ENCODE peak calls at places on chromosomes 12 and 14, in ten cellular contexts. One of them, this sample, is unnamed.

GRCh38 chr12:542290-543113 is 82.8 kb downstream of the B4GALNT3 start:
- DNase-seq in NCI-H2081: no peak
- DNase-seq in thoracic aorta: no peak
- DNase-seq in NCI-H1092 treated with DMSO at 0.1 percent for 48 hours: no peak
- DNase-seq in stimulated activated CD4-positive, alpha-beta T cell treated with anti-CD3 and anti-CD28 coated beads, Interleukin-2, amount 100 ng/mL, for 48 hours: no peak
- DNase-seq in Caco-2: no peak
- DNase-seq in activated naive CD8-positive, alpha-beta T cell treated with anti-CD3 and anti-CD28 coated beads, Interleukin-2, amount 50 U/mL, for 24 hours: no peak
- DNase-seq in NCI-H2029 treated with DMSO at 0.1 percent for 48 hours: no peak
- DNase-seq in glutamatergic neuron: peak
- DNase-seq in naive thymus-derived CD8-positive, alpha-beta T cell: no peak
- DNase-seq in this sample: no peak

GRCh38 chr14:41925409-41925808 is 318.7 kb downstream of the LRFN5 start:
- DNase-seq in NCI-H2081: peak
- DNase-seq in thoracic aorta: no peak
- DNase-seq in NCI-H1092 treated with DMSO at 0.1 percent for 48 hours: peak
- DNase-seq in stimulated activated CD4-positive, alpha-beta T cell treated with anti-CD3 and anti-CD28 coated beads, Interleukin-2, amount 100 ng/mL, for 48 hours: no peak
- DNase-seq in Caco-2: peak
- DNase-seq in activated naive CD8-positive, alpha-beta T cell treated with anti-CD3 and anti-CD28 coated beads, Interleukin-2, amount 50 U/mL, for 24 hours: no peak
- DNase-seq in NCI-H2029 treated with DMSO at 0.1 percent for 48 hours: no peak
- DNase-seq in glutamatergic neuron: no peak
- DNase-seq in naive thymus-derived CD8-positive, alpha-beta T cell: no peak
- DNase-seq in this sample: peak

GRCh38 chr14:56474419-56475022 is 105.1 kb upstream of the TMEM260 start:
- DNase-seq in NCI-H2081: peak
- DNase-seq in thoracic aorta: no peak
- DNase-seq in NCI-H1092 treated with DMSO at 0.1 percent for 48 hours: peak
- DNase-seq in stimulated activated CD4-positive, alpha-beta T cell treated with anti-CD3 and anti-CD28 coated beads, Interleukin-2, amount 100 ng/mL, for 48 hours: no peak
- DNase-seq in Caco-2: peak
- DNase-seq in activated naive CD8-positive, alpha-beta T cell treated with anti-CD3 and anti-CD28 coated beads, Interleukin-2, amount 50 U/mL, for 24 hours: no peak
- DNase-seq in NCI-H2029 treated with DMSO at 0.1 percent for 48 hours: peak
- DNase-seq in glutamatergic neuron: no peak
- DNase-seq in naive thymus-derived CD8-positive, alpha-beta T cell: peak
- DNase-seq in this sample: peak

GRCh38 chr14:67391266-67391665 is 20.7 kb downstream of the PLEK2 start:
- DNase-seq in NCI-H2081: no peak
- DNase-seq in thoracic aorta: no peak
- DNase-seq in NCI-H1092 treated with DMSO at 0.1 percent for 48 hours: no peak
- DNase-seq in stimulated activated CD4-positive, alpha-beta T cell treated with anti-CD3 and anti-CD28 coated beads, Interleukin-2, amount 100 ng/mL, for 48 hours: no peak
- DNase-seq in Caco-2: no peak
- DNase-seq in activated naive CD8-positive, alpha-beta T cell treated with anti-CD3 and anti-CD28 coated beads, Interleukin-2, amount 50 U/mL, for 24 hours: no peak
- DNase-seq in NCI-H2029 treated with DMSO at 0.1 percent for 48 hours: no peak
- DNase-seq in glutamatergic neuron: no peak
- DNase-seq in naive thymus-derived CD8-positive, alpha-beta T cell: no peak
- DNase-seq in this sample: no peak

GRCh38 chr12:75979181-75979580 is 52.4 kb downstream of the PHLDA1 start:
- DNase-seq in NCI-H2081: no peak
- DNase-seq in thoracic aorta: no peak
- DNase-seq in NCI-H1092 treated with DMSO at 0.1 percent for 48 hours: no peak
- DNase-seq in stimulated activated CD4-positive, alpha-beta T cell treated with anti-CD3 and anti-CD28 coated beads, Interleukin-2, amount 100 ng/mL, for 48 hours: no peak
- DNase-seq in Caco-2: no peak
- DNase-seq in activated naive CD8-positive, alpha-beta T cell treated with anti-CD3 and anti-CD28 coated beads, Interleukin-2, amount 50 U/mL, for 24 hours: no peak
- DNase-seq in NCI-H2029 treated with DMSO at 0.1 percent for 48 hours: no peak
- DNase-seq in glutamatergic neuron: no peak
- DNase-seq in naive thymus-derived CD8-positive, alpha-beta T cell: no peak
- DNase-seq in this sample: no peak

GRCh38 chr12:52580496-52580895 is 6.9 kb upstream of the KRT74 start:
- DNase-seq in NCI-H2081: no peak
- DNase-seq in thoracic aorta: no peak
- DNase-seq in NCI-H1092 treated with DMSO at 0.1 percent for 48 hours: no peak
- DNase-seq in stimulated activated CD4-positive, alpha-beta T cell treated with anti-CD3 and anti-CD28 coated beads, Interleukin-2, amount 100 ng/mL, for 48 hours: no peak
- DNase-seq in Caco-2: no peak
- DNase-seq in activated naive CD8-positive, alpha-beta T cell treated with anti-CD3 and anti-CD28 coated beads, Interleukin-2, amount 50 U/mL, for 24 hours: no peak
- DNase-seq in NCI-H2029 treated with DMSO at 0.1 percent for 48 hours: no peak
- DNase-seq in glutamatergic neuron: no peak
- DNase-seq in naive thymus-derived CD8-positive, alpha-beta T cell: no peak
- DNase-seq in this sample: peak

GRCh38 chr12:56252649-56253048 is 5.5 kb downstream of the ANKRD52 start:
- DNase-seq in NCI-H2081: no peak
- DNase-seq in thoracic aorta: no peak
- DNase-seq in NCI-H1092 treated with DMSO at 0.1 percent for 48 hours: no peak
- DNase-seq in stimulated activated CD4-positive, alpha-beta T cell treated with anti-CD3 and anti-CD28 coated beads, Interleukin-2, amount 100 ng/mL, for 48 hours: no peak
- DNase-seq in Caco-2: no peak
- DNase-seq in activated naive CD8-positive, alpha-beta T cell treated with anti-CD3 and anti-CD28 coated beads, Interleukin-2, amount 50 U/mL, for 24 hours: no peak
- DNase-seq in NCI-H2029 treated with DMSO at 0.1 percent for 48 hours: no peak
- DNase-seq in glutamatergic neuron: no peak
- DNase-seq in naive thymus-derived CD8-positive, alpha-beta T cell: no peak
- DNase-seq in this sample: no peak

GRCh38 chr12:91078501-91078900 is 20.7 kb upstream of the KERA start:
- DNase-seq in NCI-H2081: no peak
- DNase-seq in thoracic aorta: no peak
- DNase-seq in NCI-H1092 treated with DMSO at 0.1 percent for 48 hours: no peak
- DNase-seq in stimulated activated CD4-positive, alpha-beta T cell treated with anti-CD3 and anti-CD28 coated beads, Interleukin-2, amount 100 ng/mL, for 48 hours: no peak
- DNase-seq in Caco-2: no peak
- DNase-seq in activated naive CD8-positive, alpha-beta T cell treated with anti-CD3 and anti-CD28 coated beads, Interleukin-2, amount 50 U/mL, for 24 hours: no peak
- DNase-seq in NCI-H2029 treated with DMSO at 0.1 percent for 48 hours: no peak
- DNase-seq in glutamatergic neuron: no peak
- DNase-seq in naive thymus-derived CD8-positive, alpha-beta T cell: no peak
- DNase-seq in this sample: no peak

GRCh38 chr12:109358154-109358869 is 10.6 kb downstream of the MYO1H start:
- DNase-seq in NCI-H2081: no peak
- DNase-seq in thoracic aorta: no peak
- DNase-seq in NCI-H1092 treated with DMSO at 0.1 percent for 48 hours: no peak
- DNase-seq in stimulated activated CD4-positive, alpha-beta T cell treated with anti-CD3 and anti-CD28 coated beads, Interleukin-2, amount 100 ng/mL, for 48 hours: no peak
- DNase-seq in Caco-2: no peak
- DNase-seq in activated naive CD8-positive, alpha-beta T cell treated with anti-CD3 and anti-CD28 coated beads, Interleukin-2, amount 50 U/mL, for 24 hours: no peak
- DNase-seq in NCI-H2029 treated with DMSO at 0.1 percent for 48 hours: no peak
- DNase-seq in glutamatergic neuron: no peak
- DNase-seq in naive thymus-derived CD8-positive, alpha-beta T cell: no peak
- DNase-seq in this sample: no peak

GRCh38 chr14:37588956-37589737 is 5.9 kb downstream of the FOXA1 start:
- DNase-seq in NCI-H2081: peak
- DNase-seq in thoracic aorta: no peak
- DNase-seq in NCI-H1092 treated with DMSO at 0.1 percent for 48 hours: peak
- DNase-seq in stimulated activated CD4-positive, alpha-beta T cell treated with anti-CD3 and anti-CD28 coated beads, Interleukin-2, amount 100 ng/mL, for 48 hours: no peak
- DNase-seq in Caco-2: peak
- DNase-seq in activated naive CD8-positive, alpha-beta T cell treated with anti-CD3 and anti-CD28 coated beads, Interleukin-2, amount 50 U/mL, for 24 hours: no peak
- DNase-seq in NCI-H2029 treated with DMSO at 0.1 percent for 48 hours: peak
- DNase-seq in glutamatergic neuron: no peak
- DNase-seq in naive thymus-derived CD8-positive, alpha-beta T cell: no peak
- DNase-seq in this sample: peak

GRCh38 chr12:104535383-104535782 is 78.6 kb downstream of the CHST11 start:
- DNase-seq in NCI-H2081: no peak
- DNase-seq in thoracic aorta: no peak
- DNase-seq in NCI-H1092 treated with DMSO at 0.1 percent for 48 hours: no peak
- DNase-seq in stimulated activated CD4-positive, alpha-beta T cell treated with anti-CD3 and anti-CD28 coated beads, Interleukin-2, amount 100 ng/mL, for 48 hours: no peak
- DNase-seq in Caco-2: no peak
- DNase-seq in activated naive CD8-positive, alpha-beta T cell treated with anti-CD3 and anti-CD28 coated beads, Interleukin-2, amount 50 U/mL, for 24 hours: no peak
- DNase-seq in NCI-H2029 treated with DMSO at 0.1 percent for 48 hours: no peak
- DNase-seq in glutamatergic neuron: no peak
- DNase-seq in naive thymus-derived CD8-positive, alpha-beta T cell: no peak
- DNase-seq in this sample: no peak

GRCh38 chr12:23631991-23632390 is 317.5 kb downstream of the SOX5 start:
- DNase-seq in NCI-H2081: no peak
- DNase-seq in thoracic aorta: no peak
- DNase-seq in NCI-H1092 treated with DMSO at 0.1 percent for 48 hours: no peak
- DNase-seq in stimulated activated CD4-positive, alpha-beta T cell treated with anti-CD3 and anti-CD28 coated beads, Interleukin-2, amount 100 ng/mL, for 48 hours: no peak
- DNase-seq in Caco-2: no peak
- DNase-seq in activated naive CD8-positive, alpha-beta T cell treated with anti-CD3 and anti-CD28 coated beads, Interleukin-2, amount 50 U/mL, for 24 hours: no peak
- DNase-seq in NCI-H2029 treated with DMSO at 0.1 percent for 48 hours: no peak
- DNase-seq in glutamatergic neuron: no peak
- DNase-seq in naive thymus-derived CD8-positive, alpha-beta T cell: no peak
- DNase-seq in this sample: no peak

GRCh38 chr12:116420476-116420875 is 138.7 kb upstream of the MAP1LC3B2 start:
- DNase-seq in NCI-H2081: no peak
- DNase-seq in thoracic aorta: no peak
- DNase-seq in NCI-H1092 treated with DMSO at 0.1 percent for 48 hours: no peak
- DNase-seq in stimulated activated CD4-positive, alpha-beta T cell treated with anti-CD3 and anti-CD28 coated beads, Interleukin-2, amount 100 ng/mL, for 48 hours: no peak
- DNase-seq in Caco-2: no peak
- DNase-seq in activated naive CD8-positive, alpha-beta T cell treated with anti-CD3 and anti-CD28 coated beads, Interleukin-2, amount 50 U/mL, for 24 hours: no peak
- DNase-seq in NCI-H2029 treated with DMSO at 0.1 percent for 48 hours: no peak
- DNase-seq in glutamatergic neuron: no peak
- DNase-seq in naive thymus-derived CD8-positive, alpha-beta T cell: no peak
- DNase-seq in this sample: peak

GRCh38 chr12:53712059-53712643 is 15.1 kb downstream of the CALCOCO1 start:
- DNase-seq in NCI-H2081: no peak
- DNase-seq in thoracic aorta: no peak
- DNase-seq in NCI-H1092 treated with DMSO at 0.1 percent for 48 hours: no peak
- DNase-seq in stimulated activated CD4-positive, alpha-beta T cell treated with anti-CD3 and anti-CD28 coated beads, Interleukin-2, amount 100 ng/mL, for 48 hours: no peak
- DNase-seq in Caco-2: no peak
- DNase-seq in activated naive CD8-positive, alpha-beta T cell treated with anti-CD3 and anti-CD28 coated beads, Interleukin-2, amount 50 U/mL, for 24 hours: no peak
- DNase-seq in NCI-H2029 treated with DMSO at 0.1 percent for 48 hours: no peak
- DNase-seq in glutamatergic neuron: peak
- DNase-seq in naive thymus-derived CD8-positive, alpha-beta T cell: no peak
- DNase-seq in this sample: no peak

GRCh38 chr12:27012239-27012981 is 1.8 kb downstream of the TM7SF3 start:
- DNase-seq in NCI-H2081: no peak
- DNase-seq in thoracic aorta: no peak
- DNase-seq in NCI-H1092 treated with DMSO at 0.1 percent for 48 hours: peak
- DNase-seq in stimulated activated CD4-positive, alpha-beta T cell treated with anti-CD3 and anti-CD28 coated beads, Interleukin-2, amount 100 ng/mL, for 48 hours: no peak
- DNase-seq in Caco-2: no peak
- DNase-seq in activated naive CD8-positive, alpha-beta T cell treated with anti-CD3 and anti-CD28 coated beads, Interleukin-2, amount 50 U/mL, for 24 hours: no peak
- DNase-seq in NCI-H2029 treated with DMSO at 0.1 percent for 48 hours: peak
- DNase-seq in glutamatergic neuron: no peak
- DNase-seq in naive thymus-derived CD8-positive, alpha-beta T cell: no peak
- DNase-seq in this sample: no peak